ENCODE peak calls at places on chromosomes 5 and 9, in six cellular contexts. S is heart right ventricle; G is pancreas; H is uterus; L is suprapubic skin; U is CD4-positive, CD25-positive, alpha-beta regulatory T cell. V is an unnamed sample. For H3K4me1, the result is how much of the 10 kb centered on the place peaks cover.

GRCh38 chr9:114235113-114235589 is 79.8 kb downstream of the COL27A1 start:
- DNase-seq in S (no peak), L (no peak), U (no peak), G (no peak), H (no peak), V (peak)

GRCh38 chr9:99720455-99721050 is 101.1 kb upstream of the NR4A3 start:
- DNase-seq in H (no peak), S (no peak), G (no peak), U (no peak), L (no peak), V (no peak)

GRCh38 chr5:42517164-42517563 is 93.9 kb downstream of the GHR start:
- DNase-seq in L (no peak), U (no peak), H (no peak), G (no peak), S (no peak), V (no peak)

GRCh38 chr5:129172561-129172960 is 78.0 kb downstream of the ISOC1 start:
- DNase-seq in S (no peak), U (no peak), G (no peak), L (no peak), H (no peak), V (no peak)

GRCh38 chr9:84697494-84698114 is 28.1 kb downstream of the NTRK2 start:
- DNase-seq in H (peak), L (peak), G (peak), S (peak), U (no peak), V (peak)

GRCh38 chr5:73663161-73663859 is 37.3 kb downstream of the ARHGEF28 start:
- DNase-seq in U (no peak), S (no peak), L (no peak), G (no peak), H (no peak), V (no peak)

GRCh38 chr5:152505442-152506042 is 100.5 kb upstream of the NMUR2 start:
- DNase-seq in U (peak), G (peak), H (no peak), L (no peak), S (peak), V (peak)

GRCh38 chr5:123116757-123117156 is 27.7 kb downstream of the PRDM6 start:
- DNase-seq in L (no peak), U (no peak), G (no peak), H (no peak), S (no peak), V (no peak)

GRCh38 chr5:126857472-126858410 is 80.8 kb downstream of the LMNB1 start:
- DNase-seq in H (peak), U (no peak), G (no peak), S (peak), L (no peak), V (peak)

GRCh38 chr5:1668141-1668721 is 131.4 kb downstream of the MRPL36 start:
- DNase-seq in L (no peak), H (no peak), G (peak), S (no peak), U (no peak), V (no peak)

GRCh38 chr5:55172051-55172899 is 702 bp downstream of the CDC20B start:
- DNase-seq in G (peak), U (peak), S (peak), H (peak), L (no peak), V (no peak)

GRCh38 chr5:79640571-79641055 is 28.4 kb downstream of the TENT2 start:
- DNase-seq in L (no peak), G (no peak), S (no peak), H (no peak), U (no peak), V (no peak)

GRCh38 chr9:93267091-93267541 is 83.2 kb downstream of the WNK2 start:
- DNase-seq in L (peak), U (no peak), G (peak), H (no peak), S (no peak), V (no peak)

GRCh38 chr5:21685536-21685935 is 1167.6 kb downstream of the CDH12 start:
- DNase-seq in L (no peak), S (no peak), U (no peak), G (no peak), H (no peak), V (no peak)

GRCh38 chr9:89564257-89564878 is 40.4 kb upstream of the GADD45G start:
- DNase-seq in G (no peak), H (no peak), S (no peak), L (no peak), U (no peak), V (no peak)

GRCh38 chr9:100074989-100075388 is 23.8 kb downstream of the ERP44 start:
- DNase-seq in S (no peak), G (no peak), L (no peak), U (no peak), H (no peak), V (no peak)

GRCh38 chr5:169429044-169429443 is 128.1 kb upstream of the SLIT3 start:
- DNase-seq in S (no peak), U (no peak), L (no peak), G (no peak), H (no peak), V (no peak)

GRCh38 chr5:136205061-136205702 is 12.2 kb upstream of the SMIM32 start:
- DNase-seq in G (no peak), H (no peak), L (no peak), U (no peak), S (no peak), V (no peak)

GRCh38 chr5:122605236-122605635 is 169.6 kb upstream of the SNX2 start:
- DNase-seq in L (no peak), S (no peak), H (no peak), U (no peak), G (no peak), V (no peak)

GRCh38 chr9:4983541-4984165 is 1.4 kb upstream of the JAK2 start:
- DNase-seq in U (no peak), H (no peak), S (no peak), L (no peak), G (no peak), V (no peak)

GRCh38 chr9:112075009-112075378 is 100.1 kb downstream of the SUSD1 start:
- DNase-seq in G (no peak), U (no peak), L (no peak), S (no peak), H (no peak), V (no peak)

GRCh38 chr5:132417461-132417860 is 48.0 kb downstream of the SLC22A5 start:
- DNase-seq in H (no peak), G (no peak), S (no peak), U (no peak), L (no peak), V (no peak)

GRCh38 chr9:14313951-14314423 is at the start of gene NFIB:
- DNase-seq in L (peak), H (peak), G (peak), U (no peak), S (peak), V (peak)

GRCh38 chr5:38607930-38608545 is 51.6 kb upstream of the LIFR start:
- DNase-seq in S (no peak), G (no peak), H (no peak), U (no peak), L (no peak), V (no peak)

GRCh38 chr9:133768859-133769510 is 30.8 kb upstream of the SARDH start:
- DNase-seq in U (no peak), G (peak), S (peak), L (no peak), H (no peak), V (peak)

GRCh38 chr9:133715295-133715865 is 22.8 kb downstream of the SARDH start:
- DNase-seq in H (no peak), U (no peak), L (peak), S (no peak), G (no peak), V (peak)

GRCh38 chr5:177116631-177117373 is 16.8 kb upstream of the NSD1 start:
- DNase-seq in S (peak), L (peak), H (peak), G (peak), U (peak), V (peak)

GRCh38 chr9:116008278-116008677 is 145.3 kb upstream of the PAPPA start:
- DNase-seq in L (no peak), G (no peak), U (no peak), H (no peak), S (no peak), V (no peak)

GRCh38 chr5:106094128-106094726 is 1576.5 kb downstream of the EFNA5 start:
- DNase-seq in H (no peak), U (no peak), L (peak), G (no peak), S (no peak), V (no peak)

GRCh38 chr9:122051401-122052346 is 41.4 kb downstream of the TTLL11 start:
- DNase-seq in S (no peak), L (no peak), U (no peak), H (no peak), G (no peak), V (no peak)

GRCh38 chr9:14186096-14186495 is 127.8 kb downstream of the NFIB start:
- DNase-seq in L (no peak), H (no peak), S (no peak), G (no peak), U (no peak), V (no peak)

GRCh38 chr5:130077007-130077406 is 172.7 kb downstream of the CHSY3 start:
- DNase-seq in L (no peak), U (no peak), G (no peak), S (no peak), H (no peak), V (no peak)

GRCh38 chr5:14451866-14452265 is 129.7 kb upstream of the OTULINL start:
- DNase-seq in L (no peak), H (no peak), S (no peak), G (no peak), U (no peak), V (no peak)

GRCh38 chr5:139636975-139637408 is 11.2 kb upstream of the CXXC5 start:
- DNase-seq in S (no peak), L (no peak), H (no peak), G (no peak), U (no peak), V (no peak)

GRCh38 chr5:891117-891836 is 1.3 kb downstream of the BRD9 start:
- DNase-seq in S (no peak), U (no peak), H (no peak), G (no peak), L (peak), V (no peak)

GRCh38 chr9:76650692-76651091 is 113.5 kb upstream of the PCA3 start:
- DNase-seq in G (no peak), S (no peak), U (no peak), H (no peak), L (no peak), V (no peak)

GRCh38 chr5:170306381-170306790 is 8.8 kb upstream of the LCP2 start:
- DNase-seq in S (peak), U (no peak), H (peak), G (no peak), L (peak), V (peak)

GRCh38 chr5:34534237-34535108 is 121.7 kb upstream of the RAI14 start:
- DNase-seq in H (no peak), L (no peak), S (no peak), U (no peak), G (no peak), V (no peak)

GRCh38 chr9:120926397-120926928 is at the start of gene TRAF1:
- DNase-seq in U (no peak), L (peak), G (no peak), H (no peak), S (no peak), V (no peak)

GRCh38 chr9:120922404-120923173 is 4.0 kb downstream of the TRAF1 start:
- DNase-seq in S (no peak), H (no peak), G (no peak), L (peak), U (no peak), V (no peak)

GRCh38 chr9:120923620-120924328 is 2.8 kb downstream of the TRAF1 start:
- DNase-seq in S (no peak), H (no peak), U (no peak), G (no peak), L (peak), V (no peak)

GRCh38 chr9:120925535-120926396 is 830 bp downstream of the TRAF1 start:
- DNase-seq in G (no peak), H (no peak), S (no peak), L (no peak), U (peak), V (peak)

GRCh38 chr9:120924698-120925534 is 1.7 kb downstream of the TRAF1 start:
- DNase-seq in S (no peak), U (no peak), H (no peak), G (no peak), L (no peak), V (no peak)
- H3K4me3 ChIP-seq in S (no peak), U (peak), H (no peak), G (no peak), L (no peak), V (no peak)

DNA sequence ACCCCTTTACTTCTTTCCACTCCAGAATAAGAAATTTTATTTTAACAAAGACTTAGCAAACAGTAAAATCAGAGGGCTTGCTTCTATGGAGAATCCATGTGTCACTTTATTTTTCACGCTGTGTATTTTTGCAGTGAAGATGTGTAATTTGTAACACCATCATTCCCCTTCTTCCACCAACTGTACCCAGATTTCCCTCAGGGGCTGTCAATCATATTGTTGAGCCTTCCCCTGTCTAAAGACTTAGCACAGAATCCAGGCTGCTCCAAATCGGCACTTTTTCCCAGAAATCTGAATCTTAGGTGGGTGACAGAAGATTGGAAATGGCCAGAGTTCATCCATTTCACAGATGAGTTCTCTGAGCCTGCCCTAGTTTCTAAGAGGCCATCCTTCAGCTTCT is 115.9 kb downstream of the GNAQ start:
- DNase-seq in H (no peak), L (no peak), U (no peak), S (no peak), G (no peak), V (no peak)
- H3K4me1 ChIP-seq in H (under half), L (under half), U (under half), S (under half), G (under half), V (under half)

GRCh38 chr5:142491679-142492078 is 166.9 kb upstream of the SPRY4 start:
- DNase-seq in L (no peak), U (no peak), H (no peak), S (no peak), G (no peak), V (no peak)
- H3K27ac ChIP-seq in L (no peak), U (no peak), H (no peak), S (peak), G (no peak), V (peak)

GRCh38 chr5:150585781-150586461 is 54.5 kb upstream of the SYNPO start:
- DNase-seq in H (peak), L (peak), U (no peak), S (no peak), G (peak), V (peak)
- H3K4me3 ChIP-seq in H (no peak), L (no peak), U (no peak), S (no peak), G (no peak), V (no peak)

DNA sequence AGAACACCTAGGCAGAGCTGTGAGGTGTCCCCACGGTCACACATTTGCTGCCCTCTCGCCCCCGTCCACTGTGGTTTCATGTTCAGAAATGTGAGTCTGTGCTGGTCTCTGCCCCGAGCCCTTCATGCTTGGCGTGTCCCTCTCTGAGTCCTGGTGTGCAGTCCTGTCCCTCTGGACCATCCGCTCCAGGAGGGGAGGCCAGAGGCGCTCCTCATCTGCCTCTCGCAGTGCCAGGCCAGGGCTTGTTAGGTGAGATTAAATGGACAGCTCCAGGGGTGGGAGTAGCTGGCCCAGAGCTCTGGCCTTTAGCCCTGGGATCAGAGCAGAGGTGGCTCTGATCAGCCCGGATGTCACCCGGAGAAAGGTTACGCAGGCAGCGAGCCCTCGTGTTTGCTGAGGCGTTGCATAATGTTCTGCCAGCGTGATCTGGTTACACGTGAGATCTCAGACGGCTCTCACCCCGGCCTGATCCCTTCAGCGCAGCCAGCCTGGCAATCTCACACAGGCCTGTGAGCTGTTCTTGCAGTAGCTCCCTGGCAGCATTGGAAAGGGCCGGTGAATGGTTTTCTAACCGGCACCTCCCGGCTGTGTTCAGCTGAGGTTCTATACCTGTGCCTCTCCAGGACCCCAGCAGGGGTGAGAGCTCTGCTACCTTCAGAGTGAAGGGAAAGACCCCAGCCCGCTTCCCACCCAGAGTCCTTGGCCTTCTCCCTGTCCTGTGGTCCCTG is 24.5 kb downstream of the PTGES2 start:
- DNase-seq in S (no peak), H (peak), G (peak), U (no peak), L (no peak), V (no peak)
- H3K4me1 ChIP-seq in S (under half), H (under half), G (under half), U (under half), L (under half), V (under half)

GRCh38 chr9:70409800-70410199 is 4.7 kb downstream of the KLF9 start:
- DNase-seq in S (no peak), G (no peak), L (no peak), U (no peak), H (no peak), V (no peak)
- H3K27ac ChIP-seq in S (peak), G (peak), L (peak), U (peak), H (peak), V (no peak)

DNA sequence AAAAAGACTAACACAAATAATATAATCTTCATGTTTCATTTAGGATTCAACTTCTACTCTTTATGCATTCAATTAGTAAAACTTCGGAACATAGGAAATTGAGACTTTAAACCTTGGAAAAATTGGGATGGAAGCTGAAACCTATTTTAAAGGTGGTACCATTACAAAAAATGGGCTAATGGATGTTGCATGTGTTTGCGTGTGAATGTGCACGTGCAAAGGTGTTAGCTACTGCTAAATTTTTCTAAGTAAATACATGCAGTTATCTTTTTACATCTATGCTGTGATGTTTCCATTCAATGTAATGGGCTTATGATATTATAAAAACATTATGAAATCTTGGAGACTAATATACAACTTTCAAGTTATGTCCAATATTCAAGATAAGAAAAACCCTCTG is 134.8 kb downstream of the CDH10 start:
- DNase-seq in G (no peak), S (no peak), H (no peak), L (no peak), U (no peak), V (no peak)
- H3K4me3 ChIP-seq in G (no peak), S (no peak), H (no peak), L (no peak), U (no peak), V (no peak)

GRCh38 chr9:137460363-137461315 is 1.5 kb upstream of the NSMF start:
- DNase-seq in S (peak), U (no peak), L (peak), H (peak), G (peak), V (peak)

GRCh38 chr9:137463194-137463930 is 4.2 kb upstream of the NSMF start:
- DNase-seq in H (no peak), S (no peak), G (no peak), U (no peak), L (peak), V (peak)

GRCh38 chr9:137461316-137461662 is 2.2 kb upstream of the NSMF start:
- DNase-seq in U (no peak), H (peak), S (peak), L (peak), G (peak), V (peak)

GRCh38 chr9:137462396-137463193 is 3.5 kb upstream of the NSMF start:
- DNase-seq in G (peak), H (no peak), U (no peak), S (no peak), L (peak), V (peak)

GRCh38 chr9:137461663-137462395 is 2.7 kb upstream of the NSMF start:
- DNase-seq in U (peak), L (peak), H (peak), G (peak), S (no peak), V (peak)
- H3K4me1 ChIP-seq in U (half or more), L (under half), H (under half), G (under half), S (under half), V (under half)

DNA sequence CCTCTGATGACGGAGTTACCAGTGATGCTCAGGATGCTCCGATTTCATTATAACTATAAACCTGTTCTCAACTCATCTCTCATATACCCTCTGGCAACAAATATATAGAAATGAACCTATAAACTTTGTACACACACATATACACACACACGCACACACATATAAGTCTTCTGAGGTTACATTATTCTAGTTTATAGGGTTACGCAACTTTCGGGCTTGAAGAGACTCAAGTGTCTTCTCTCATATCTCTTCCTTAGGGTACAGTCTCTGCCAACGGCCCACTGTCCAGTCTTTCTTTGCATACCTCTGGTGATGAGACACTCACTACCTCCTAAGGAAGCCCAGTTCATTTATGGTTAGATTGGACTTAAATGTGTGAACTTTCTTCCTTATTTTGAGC is 69.4 kb upstream of the TBC1D2 start:
- DNase-seq in L (no peak), U (no peak), H (no peak), S (no peak), G (no peak), V (no peak)
- H3K27ac ChIP-seq in L (no peak), U (no peak), H (no peak), S (no peak), G (no peak), V (no peak)